ENCODE peak calls at places on chromosomes 5 and 9, in ten cellular contexts. X, P, Z, K, G, L, S, W, R and M are unnamed samples.

GRCh38 chr9:81530407-81530810 is 158.9 kb downstream of the TLE1 start:
- DNase-seq in P (no peak), L (no peak), Z (no peak), W (no peak), K (no peak), G (no peak), X (no peak), S (no peak), R (no peak), M (no peak)

GRCh38 chr9:105541838-105542237 is 16.1 kb upstream of the FKTN start:
- DNase-seq in R (no peak), W (no peak), P (no peak), Z (no peak), K (no peak), X (no peak), G (no peak), S (no peak), L (no peak), M (no peak)

GRCh38 chr5:122101636-122102285 is 23.7 kb upstream of the LOX start:
- DNase-seq in P (peak; percentile 64), Z (peak; percentile 67), W (no peak), X (peak; percentile 48), S (no peak), L (no peak), R (peak; percentile 44), G (no peak), K (peak; percentile 79), M (no peak)

GRCh38 chr5:24141046-24141445 is 503.7 kb downstream of the CDH10 start:
- DNase-seq in L (no peak), P (no peak), K (no peak), Z (peak; percentile 39), R (no peak), X (no peak), S (peak; percentile 49), G (no peak), W (no peak), M (no peak)

GRCh38 chr9:127955294-127956015 is 17.8 kb upstream of the DPM2 start:
- DNase-seq in W (peak; percentile 85), S (no peak), L (peak; percentile 73), X (peak; percentile 99), R (peak; percentile 23), G (peak; percentile 93), K (peak; percentile 43), P (peak; percentile 21), Z (peak; percentile 90), M (peak; percentile 63)

GRCh38 chr5:167296680-167297079 is 994.8 kb upstream of the WWC1 start:
- DNase-seq in W (no peak), Z (no peak), S (no peak), P (no peak), R (no peak), K (no peak), L (no peak), X (peak; percentile 71), G (no peak), M (no peak)

GRCh38 chr5:149005077-149005892 is 57.6 kb downstream of the SH3TC2 start:
- DNase-seq in R (no peak), W (no peak), P (no peak), Z (peak; percentile 31), G (no peak), L (no peak), K (peak; percentile 66), X (no peak), S (no peak), M (no peak)

GRCh38 chr9:15421532-15421931 is 1.1 kb upstream of the SNAPC3 start:
- DNase-seq in W (no peak), S (no peak), X (peak; percentile 48), G (no peak), Z (no peak), L (no peak), K (no peak), R (no peak), P (no peak), M (no peak)

DNA sequence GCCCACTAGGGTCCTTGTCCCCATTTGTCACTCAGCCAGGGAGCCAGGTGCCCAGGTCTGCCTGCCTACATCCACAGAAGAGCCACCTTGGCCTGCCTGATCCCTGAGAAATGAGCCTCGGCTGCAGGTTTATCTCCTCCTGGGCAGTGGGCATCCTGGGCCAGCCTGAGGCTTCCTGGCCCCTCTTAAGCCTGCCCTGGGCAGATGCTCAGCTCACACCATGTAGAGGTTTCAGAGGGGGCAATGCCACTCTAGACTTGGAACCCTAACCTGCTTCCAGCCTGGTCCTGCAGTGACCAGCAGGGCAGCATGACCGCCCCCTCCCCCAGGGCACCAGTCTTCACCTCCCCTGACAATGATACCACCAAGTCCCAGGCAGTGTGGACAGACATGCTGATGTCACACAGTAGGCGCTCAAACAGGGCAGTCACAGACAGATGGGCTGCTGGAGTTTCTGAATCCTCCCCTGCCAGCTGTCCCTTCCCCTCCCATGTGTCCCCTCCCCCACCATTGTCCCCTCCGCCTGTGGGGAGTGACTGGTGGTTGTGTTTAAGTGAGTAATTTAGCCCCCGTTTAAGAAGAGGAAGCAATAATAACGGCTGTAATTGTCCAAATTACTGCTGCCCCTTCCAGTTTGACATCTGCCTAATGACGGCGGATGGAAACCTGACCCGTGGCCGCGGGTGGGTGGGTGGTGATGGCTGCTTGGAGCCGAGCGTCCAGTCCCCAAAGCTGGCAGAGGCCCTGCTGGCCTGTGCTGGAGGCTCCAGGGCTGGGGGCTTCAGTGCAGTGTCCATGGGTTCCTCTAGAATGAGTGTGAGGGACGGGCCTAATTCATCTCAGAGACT is 147.8 kb downstream of the BARX1 start:
- DNase-seq in K (no peak), G (no peak), S (no peak), W (no peak), Z (no peak), P (no peak), R (no peak), L (no peak), X (no peak), M (no peak)
- H3K9me3 ChIP-seq in K (no peaks in the 10 kb centered on the region), G (no peaks in the 10 kb centered on the region), S (peaks cover 3% of the 10 kb centered on the region), W (peaks cover 6% of the 10 kb centered on the region), Z (no peaks in the 10 kb centered on the region), P (no peaks in the 10 kb centered on the region), R (no peaks in the 10 kb centered on the region), L (no peaks in the 10 kb centered on the region), X (no peaks in the 10 kb centered on the region), M (no peaks in the 10 kb centered on the region)

DNA sequence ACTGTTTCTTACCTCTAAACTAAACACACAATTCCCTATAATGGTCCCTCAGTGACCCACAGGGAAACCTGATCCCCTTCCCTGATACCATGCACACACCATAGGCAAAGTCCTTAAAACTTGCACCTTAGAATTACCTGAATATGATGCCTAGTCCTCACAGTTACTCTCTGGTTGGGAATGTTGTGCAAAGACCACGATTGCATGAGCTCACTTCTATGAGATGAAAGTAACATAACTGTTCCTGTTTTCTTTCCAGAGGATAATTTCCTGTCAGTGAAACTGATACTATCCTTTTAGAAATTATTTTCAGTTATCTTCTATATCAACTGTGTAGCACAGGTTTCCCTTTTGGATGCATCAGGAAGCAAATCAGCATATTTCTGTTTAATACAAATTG is 51.4 kb upstream of the TNFAIP8 start:
- DNase-seq in K (peak; percentile 58), Z (no peak), L (no peak), S (no peak), R (no peak), P (no peak), G (no peak), W (no peak), X (no peak), M (no peak)
- H3K9me3 ChIP-seq in K (no peaks in the 10 kb centered on the region), Z (no peaks in the 10 kb centered on the region), L (no peaks in the 10 kb centered on the region), S (no peaks in the 10 kb centered on the region), R (no peaks in the 10 kb centered on the region), P (no peaks in the 10 kb centered on the region), G (no peaks in the 10 kb centered on the region), W (no peaks in the 10 kb centered on the region), X (no peaks in the 10 kb centered on the region), M (no peaks in the 10 kb centered on the region)

GRCh38 chr9:88530051-88530450 is 4.9 kb upstream of the NXNL2 start:
- DNase-seq in X (no peak), R (peak; percentile 90), L (no peak), S (no peak), K (peak; percentile 78), Z (no peak), W (no peak), P (no peak), G (no peak), M (no peak)

GRCh38 chr9:88534456-88535225 is at the start of gene NXNL2:
- DNase-seq in K (peak; percentile 82), G (peak; percentile 79), W (peak; percentile 77), X (peak; percentile 43), L (peak; percentile 61), P (peak; percentile 61), R (peak; percentile 73), Z (peak; percentile 94), S (peak; percentile 89), M (peak; percentile 86)

GRCh38 chr9:88533951-88534455 is 975 bp upstream of the NXNL2 start:
- DNase-seq in R (peak; percentile 55), G (peak; percentile 40), P (peak; percentile 19), S (no peak), W (peak; percentile 30), X (peak; percentile 13), K (peak; percentile 57), L (peak; percentile 41), Z (peak; percentile 73), M (peak; percentile 33)

GRCh38 chr9:88531920-88532319 is 3.1 kb upstream of the NXNL2 start:
- DNase-seq in G (no peak), K (no peak), S (no peak), P (peak; percentile 7), X (no peak), L (no peak), Z (no peak), R (peak; percentile 34), W (no peak), M (no peak)

DNA sequence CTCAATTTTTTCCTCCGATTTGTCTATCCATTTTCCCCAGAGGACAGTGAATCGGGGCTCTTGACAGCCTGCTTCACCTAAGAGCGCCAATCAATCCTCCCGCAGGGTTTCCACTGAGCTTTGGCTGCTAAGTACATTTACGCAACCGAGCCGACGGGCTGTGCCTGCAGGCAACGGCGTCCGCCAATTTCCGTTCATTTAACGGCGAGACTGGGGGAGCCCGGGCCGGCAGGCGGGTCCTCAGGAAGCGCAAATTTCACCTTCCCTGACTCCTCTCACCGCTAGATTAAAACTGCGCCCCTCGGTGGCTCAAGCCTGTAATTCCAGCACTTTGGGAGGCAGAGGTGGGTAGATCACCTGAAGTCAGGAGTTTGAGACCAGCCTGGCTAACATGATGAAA is 2.7 kb upstream of the NXNL2 start:
- DNase-seq in P (peak; percentile 21), Z (peak; percentile 66), X (no peak), K (peak; percentile 46), L (peak; percentile 27), S (no peak), R (peak; percentile 44), G (no peak), W (no peak), M (no peak)
- H3K9me3 ChIP-seq in P (no peaks in the 10 kb centered on the region), Z (no peaks in the 10 kb centered on the region), X (no peaks in the 10 kb centered on the region), K (no peaks in the 10 kb centered on the region), L (no peaks in the 10 kb centered on the region), S (no peaks in the 10 kb centered on the region), R (no peaks in the 10 kb centered on the region), G (no peaks in the 10 kb centered on the region), W (no peaks in the 10 kb centered on the region), M (no peaks in the 10 kb centered on the region)

GRCh38 chr9:135394699-135395645 is 84.6 kb upstream of the PPP1R26 start:
- DNase-seq in Z (no peak), G (no peak), L (peak; percentile 49), X (no peak), R (no peak), P (no peak), W (no peak), S (no peak), K (no peak), M (no peak)

GRCh38 chr9:135388530-135388929 is 91.1 kb upstream of the PPP1R26 start:
- DNase-seq in P (no peak), X (peak; percentile 8), L (no peak), Z (no peak), K (no peak), G (no peak), W (no peak), R (no peak), S (no peak), M (no peak)

GRCh38 chr9:135394131-135394530 is 85.5 kb upstream of the PPP1R26 start:
- DNase-seq in S (no peak), L (no peak), Z (no peak), K (no peak), P (no peak), R (no peak), G (no peak), X (no peak), W (no peak), M (no peak)

GRCh38 chr9:135391759-135392158 is 87.8 kb upstream of the PPP1R26 start:
- DNase-seq in G (no peak), L (no peak), K (no peak), P (no peak), S (no peak), Z (no peak), R (no peak), W (no peak), X (no peak), M (no peak)

GRCh38 chr9:135392511-135392910 is 87.1 kb upstream of the PPP1R26 start:
- DNase-seq in G (no peak), P (no peak), W (no peak), X (no peak), Z (no peak), S (no peak), R (no peak), L (no peak), K (no peak), M (no peak)
- H3K9me3 ChIP-seq in G (no peaks in the 10 kb centered on the region), P (peaks cover 5% of the 10 kb centered on the region), W (peaks cover 21% of the 10 kb centered on the region), X (no peaks in the 10 kb centered on the region), Z (no peaks in the 10 kb centered on the region), S (peaks cover 6% of the 10 kb centered on the region), R (peaks cover 16% of the 10 kb centered on the region), L (no peaks in the 10 kb centered on the region), K (peaks cover 30% of the 10 kb centered on the region), M (no peaks in the 10 kb centered on the region)